ENCODE peak calls at places on chromosome 12, in seven cellular contexts. T is BJ, X is kidney epithelial cell, D is tibial nerve, E is AG04450, Y is Calu3, G is Panc1. I is an unnamed sample.

GRCh38 chr12:110689002-110689600 is at the start of gene HVCN1:
- DNase-seq in E (no peak), Y (peak; percentile 28), X (no peak), G (no peak), T (no peak), D (peak; percentile 35), I (peak; percentile 85)

GRCh38 chr12:28024231-28024995 is 51.9 kb upstream of the PTHLH start:
- DNase-seq in E (peak; percentile 36), G (no peak), Y (no peak), T (peak; percentile 26), D (no peak), X (peak; percentile 80), I (no peak)

GRCh38 chr12:114625294-114625851 is 58.6 kb downstream of the TBX3 start:
- DNase-seq in D (no peak), E (peak; percentile 42), G (peak; percentile 15), Y (peak; percentile 45), T (peak; percentile 50), X (peak; percentile 4), I (peak; percentile 50)

GRCh38 chr12:88958961-88959360 is 378.7 kb upstream of the KITLG start:
- DNase-seq in X (no peak), E (no peak), G (no peak), D (no peak), Y (no peak), T (no peak), I (no peak)

GRCh38 chr12:50925342-50925651 is 27.0 kb upstream of the HIGD1C start:
- DNase-seq in D (no peak), Y (no peak), E (no peak), G (no peak), X (no peak), T (no peak), I (no peak)

GRCh38 chr12:60752589-60752988 is 1156.8 kb downstream of the SLC16A7 start:
- DNase-seq in G (no peak), D (no peak), Y (no peak), E (no peak), T (no peak), X (no peak), I (no peak)

GRCh38 chr12:64550758-64551157 is 59.5 kb upstream of the RASSF3 start:
- DNase-seq in Y (no peak), T (no peak), G (no peak), E (no peak), X (no peak), D (no peak), I (no peak)

GRCh38 chr12:11860026-11860425 is 210.6 kb downstream of the ETV6 start:
- DNase-seq in D (no peak), Y (no peak), X (no peak), E (no peak), G (no peak), T (no peak), I (no peak)

GRCh38 chr12:101826766-101827368 is 3.9 kb downstream of the GNPTAB start:
- DNase-seq in Y (no peak), X (no peak), G (no peak), E (no peak), D (no peak), T (no peak), I (no peak)

GRCh38 chr12:53561590-53561953 is 54.3 kb upstream of the NPFF start:
- DNase-seq in T (peak; percentile 64), E (peak; percentile 63), G (peak; percentile 85), Y (peak; percentile 2), X (peak; percentile 87), D (no peak), I (no peak)

GRCh38 chr12:38527631-38528030 is 211.1 kb downstream of the ALG10B start:
- DNase-seq in Y (no peak), E (no peak), G (no peak), T (no peak), X (no peak), D (no peak), I (no peak)

GRCh38 chr12:121190523-121191031 is 19.4 kb upstream of the P2RX4 start:
- DNase-seq in G (no peak), T (peak; percentile 89), E (peak; percentile 86), D (no peak), X (peak; percentile 88), Y (no peak), I (no peak)

GRCh38 chr12:85275359-85275758 is 4.7 kb upstream of the ALX1 start:
- DNase-seq in G (no peak), X (no peak), E (no peak), Y (no peak), D (no peak), T (no peak), I (no peak)

GRCh38 chr12:48291511-48291910 is 59.2 kb downstream of the ZNF641 start:
- DNase-seq in Y (no peak), D (no peak), E (no peak), T (no peak), X (no peak), G (no peak), I (no peak)

GRCh38 chr12:92539966-92540791 is 162.6 kb upstream of the PLEKHG7 start:
- DNase-seq in G (no peak), X (no peak), Y (no peak), E (no peak), D (no peak), T (no peak), I (no peak)

GRCh38 chr12:94761559-94761958 is 111.2 kb upstream of the TMCC3 start:
- DNase-seq in G (peak; percentile 79), X (peak; percentile 92), E (peak; percentile 36), T (peak; percentile 36), D (no peak), Y (peak; percentile 47), I (no peak)

GRCh38 chr12:81257952-81258551 is 180.2 kb downstream of the ACSS3 start:
- DNase-seq in X (peak; percentile 10), Y (peak; percentile 30), G (no peak), D (peak; percentile 19), E (peak; percentile 8), T (peak; percentile 18), I (no peak)

GRCh38 chr12:55847033-55847432 is 4.3 kb upstream of the MMP19 start:
- DNase-seq in Y (no peak), E (peak; percentile 36), X (no peak), T (no peak), D (no peak), G (no peak), I (no peak)

GRCh38 chr12:8692573-8692972 is 5.2 kb upstream of the RIMKLB start:
- DNase-seq in D (peak; percentile 48), T (no peak), G (no peak), Y (no peak), E (no peak), X (no peak), I (no peak)

GRCh38 chr12:68686262-68686594 is 550 bp upstream of the NUP107 start:
- DNase-seq in X (no peak), T (no peak), Y (no peak), G (no peak), D (no peak), E (no peak), I (no peak)

GRCh38 chr12:85369365-85370154 is 89.5 kb downstream of the ALX1 start:
- DNase-seq in Y (no peak), G (no peak), X (no peak), T (no peak), D (no peak), E (no peak), I (no peak)

GRCh38 chr12:50538178-50538577 is 33.4 kb downstream of the DIP2B start:
- DNase-seq in D (no peak), Y (no peak), E (no peak), G (no peak), X (no peak), T (no peak), I (peak; percentile 21)

GRCh38 chr12:30978639-30979038 is 52.1 kb downstream of the TSPAN11 start:
- DNase-seq in X (no peak), T (no peak), Y (no peak), E (no peak), G (no peak), D (no peak), I (no peak)

GRCh38 chr12:94570161-94570560 is 80.2 kb downstream of the TMCC3 start:
- DNase-seq in G (no peak), X (peak; percentile 75), T (no peak), Y (peak; percentile 31), D (no peak), E (no peak), I (no peak)

GRCh38 chr12:3313655-3314305 is 177.2 kb upstream of the PRMT8 start:
- DNase-seq in D (no peak), G (no peak), Y (peak; percentile 54), T (no peak), X (no peak), E (no peak), I (peak; percentile 56)
- TF ChIP-seq CTCF in D (peak; percentile 11), G (peak; percentile 51), Y (peak; percentile 28), T (peak; percentile 54), X (peak; percentile 40), E (peak; percentile 47), I (peak; percentile 47)

GRCh38 chr12:104407922-104408321 is 48.8 kb upstream of the CHST11 start:
- DNase-seq in D (no peak), X (no peak), E (no peak), G (no peak), Y (no peak), T (no peak), I (no peak)
- TF ChIP-seq CTCF in D (no peak), X (no peak), E (no peak), G (no peak), Y (no peak), T (no peak), I (no peak)

DNA sequence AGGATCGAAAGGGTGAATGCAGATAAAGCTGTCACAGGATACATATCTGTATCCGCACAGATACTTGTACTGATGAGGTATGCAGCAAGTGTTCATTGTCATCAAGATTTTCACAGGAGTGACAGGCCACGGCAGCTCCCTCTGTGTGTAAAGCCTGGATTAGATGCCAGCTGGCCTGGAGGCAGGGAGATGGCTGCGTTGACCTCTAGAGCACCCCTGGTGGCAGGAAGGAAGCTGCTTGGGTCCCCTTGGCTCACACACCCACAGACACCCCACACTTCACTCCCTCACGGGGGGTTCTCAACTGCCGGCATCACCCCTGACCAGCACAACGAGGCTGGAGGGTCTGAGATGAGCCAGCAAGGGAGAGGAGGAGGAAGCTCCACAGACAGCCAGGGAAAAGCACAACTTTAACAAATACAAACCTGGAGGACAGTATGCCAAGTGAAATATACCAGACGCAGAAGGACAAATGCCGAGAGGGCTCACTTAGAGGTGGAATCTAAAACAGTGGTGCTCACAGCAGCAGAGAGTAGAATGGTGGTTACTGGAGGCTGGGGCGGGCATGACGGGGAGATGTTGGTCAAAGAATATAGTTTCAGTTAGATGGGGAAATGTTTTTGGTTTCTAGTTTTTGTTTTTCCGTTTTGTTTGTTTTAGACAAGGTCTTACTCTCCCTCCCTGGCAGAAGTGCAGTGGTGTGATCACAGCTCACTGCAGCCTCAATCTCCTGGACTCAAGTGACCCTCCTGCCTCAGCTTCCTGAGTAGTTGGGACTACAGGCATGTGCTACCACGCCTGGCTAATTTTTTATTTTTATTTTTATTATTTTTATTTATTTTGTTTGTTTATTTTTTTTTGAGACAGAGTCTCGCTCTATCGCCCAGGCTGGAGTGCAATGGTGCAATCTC is 45.7 kb downstream of the TEAD4 start:
- DNase-seq in T (no peak), E (no peak), D (no peak), X (no peak), G (no peak), Y (no peak), I (no peak)
- TF ChIP-seq CTCF in T (peak; percentile 38), E (peak; percentile 35), D (no peak), X (no peak), G (no peak), Y (no peak), I (peak; percentile 28)

DNA sequence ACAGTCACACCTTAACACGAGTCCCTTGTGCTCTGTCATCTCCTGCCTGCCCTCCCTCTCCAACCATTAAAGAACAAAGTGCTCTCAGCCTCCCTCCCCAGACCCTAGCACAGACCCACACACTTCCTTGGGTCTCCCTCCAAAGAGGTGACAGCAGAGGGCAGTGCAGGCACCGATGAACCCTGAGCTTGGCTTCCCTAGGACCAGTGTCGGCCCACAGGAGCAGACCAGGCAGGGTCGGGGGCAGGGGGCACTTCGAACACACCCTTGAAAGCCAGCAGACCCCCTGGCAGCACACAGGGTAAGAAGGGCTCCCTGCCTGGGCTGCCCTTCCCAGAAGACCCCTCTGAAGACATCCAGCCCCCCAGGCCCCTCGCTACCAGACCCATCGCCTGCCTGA is 7.0 kb downstream of the CDK2AP1 start:
- DNase-seq in E (no peak), X (no peak), Y (no peak), T (no peak), D (no peak), G (no peak), I (no peak)
- TF ChIP-seq CTCF in E (no peak), X (peak; percentile 6), Y (no peak), T (peak; percentile 9), D (no peak), G (no peak), I (peak; percentile 36)

I was measured in GM13977.